ENCODE peak calls at places on chromosomes 4 and X, in ten cellular contexts. Z is activated CD8-positive, alpha-beta T cell treated with anti-CD3 and anti-CD28 coated beads for 36 hours; B is brain microvascular endothelial cell; P is astrocyte; G is Calu3; L is heart left ventricle; A is endothelial cell; W is GM12865; K is epithelial cell of esophagus; E is left lung. C is an unnamed sample.

GRCh38 chr4:25838526-25838925 is 24.3 kb downstream of the SEL1L3 start:
- DNase-seq in G (no peak), K (no peak), Z (no peak), L (no peak), A (no peak), B (no peak), P (no peak), W (no peak), E (no peak), C (no peak)

GRCh38 chrX:40154229-40154852 is 56.6 kb upstream of the BCOR start:
- DNase-seq in Z (no peak), G (no peak), E (no peak), A (peak), B (no peak), W (no peak), P (no peak), K (no peak), L (peak), C (no peak)

GRCh38 chr4:54542119-54542438 is 115.7 kb upstream of the KIT start:
- DNase-seq in L (no peak), B (peak), Z (no peak), P (no peak), G (no peak), A (no peak), K (no peak), W (no peak), E (no peak), C (no peak)

GRCh38 chrX:30905325-30905724 is 16.3 kb upstream of the TAB3 start:
- DNase-seq in P (no peak), A (no peak), W (no peak), E (no peak), Z (no peak), L (no peak), B (no peak), G (no peak), K (no peak), C (no peak)

GRCh38 chr4:157992038-157992706 is 180.7 kb downstream of the GASK1B start:
- DNase-seq in W (peak), K (peak), L (no peak), P (peak), A (peak), E (no peak), G (peak), Z (peak), B (peak), C (peak)

GRCh38 chr4:123767801-123768200 is 371.2 kb downstream of the SPRY1 start:
- DNase-seq in L (no peak), Z (no peak), W (no peak), K (no peak), E (no peak), B (no peak), A (no peak), G (no peak), P (no peak), C (no peak)

GRCh38 chrX:135287266-135287823 is 21.9 kb upstream of the ETDC start:
- DNase-seq in L (no peak), Z (no peak), W (no peak), B (no peak), K (no peak), A (no peak), G (no peak), P (no peak), E (no peak), C (no peak)

GRCh38 chrX:43508694-43509093 is 147.4 kb upstream of the MAOA start:
- DNase-seq in K (no peak), P (no peak), A (no peak), Z (no peak), E (no peak), L (no peak), G (no peak), W (no peak), B (no peak), C (no peak)

GRCh38 chrX:7950865-7951264 is 23.7 kb upstream of the PNPLA4 start:
- DNase-seq in K (no peak), E (no peak), L (no peak), A (no peak), B (no peak), P (no peak), Z (no peak), G (no peak), W (peak), C (peak)

GRCh38 chr4:25370242-25370641 is 6.8 kb upstream of the ANAPC4 start:
- DNase-seq in W (no peak), A (no peak), K (no peak), G (no peak), L (no peak), Z (no peak), B (no peak), P (no peak), E (no peak), C (no peak)

GRCh38 chrX:22165732-22166457 is 106.8 kb upstream of the CBLL2 start:
- DNase-seq in L (no peak), Z (no peak), G (no peak), P (peak), W (no peak), A (no peak), K (peak), B (peak), E (no peak), C (no peak)

GRCh38 chrX:131084145-131084544 is 26.0 kb downstream of the ARHGAP36 start:
- DNase-seq in E (no peak), K (no peak), W (no peak), B (no peak), Z (no peak), P (no peak), G (no peak), A (no peak), L (no peak), C (no peak)

GRCh38 chrX:20965270-20966044 is 408.8 kb upstream of the CNKSR2 start:
- DNase-seq in P (no peak), K (no peak), Z (no peak), E (no peak), L (no peak), W (no peak), G (peak), B (no peak), A (no peak), C (no peak)

GRCh38 chr4:113052379-113052951 is 3.0 kb downstream of the ANK2 start:
- DNase-seq in E (no peak), W (peak), K (peak), G (no peak), P (peak), A (no peak), L (no peak), B (peak), Z (peak), C (peak)

GRCh38 chr4:1012031-1012739 is 759 bp downstream of the FGFRL1 start:
- DNase-seq in W (no peak), B (no peak), K (peak), G (peak), P (peak), A (no peak), Z (peak), L (no peak), E (no peak), C (no peak)

GRCh38 chr4:40199179-40199670 is 2.4 kb downstream of the RHOH start:
- DNase-seq in G (no peak), A (no peak), Z (peak), P (no peak), K (no peak), L (no peak), W (peak), E (no peak), B (no peak), C (no peak)

GRCh38 chrX:150148749-150149672 is 210.7 kb upstream of the EOLA2 start:
- DNase-seq in A (no peak), B (no peak), E (no peak), P (peak), G (no peak), W (no peak), L (no peak), K (no peak), Z (no peak), C (no peak)

GRCh38 chr4:16889945-16890344 is 8.5 kb downstream of the LDB2 start:
- DNase-seq in Z (no peak), W (no peak), L (no peak), B (no peak), K (no peak), P (no peak), G (no peak), E (no peak), A (no peak), C (no peak)

GRCh38 chr4:71553605-71554004 is 214.8 kb downstream of the SLC4A4 start:
- DNase-seq in B (peak), A (no peak), Z (no peak), K (peak), E (no peak), G (peak), P (no peak), W (peak), L (no peak), C (no peak)
- TF ChIP-seq CTCF in B (peak), A (peak), Z (peak), K (peak), E (peak), G (peak), P (peak), W (peak), L (peak), C (peak)

DNA sequence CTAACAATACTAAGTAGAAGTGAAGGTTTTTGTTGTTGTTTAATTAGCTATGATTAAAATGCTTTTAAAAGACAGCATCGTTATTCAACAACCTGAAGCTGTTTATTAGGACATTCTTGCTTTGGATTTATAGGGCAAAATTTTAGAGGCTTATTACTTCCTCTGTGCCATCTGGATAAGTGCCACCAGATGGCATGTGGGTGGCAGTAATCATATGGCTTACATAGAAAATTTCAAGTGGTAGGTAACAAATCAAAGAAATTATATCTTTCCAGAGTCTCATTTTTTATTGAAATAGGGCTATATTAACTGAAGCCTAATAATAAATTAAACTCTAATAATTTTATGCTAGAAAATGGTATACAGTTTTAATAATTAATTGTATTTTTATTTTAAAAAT is 83.3 kb upstream of the HTR2C start:
- DNase-seq in W (no peak), P (no peak), B (no peak), K (no peak), G (no peak), A (no peak), L (no peak), Z (no peak), E (no peak), C (no peak)
- TF ChIP-seq CTCF in W (no peak), P (no peak), B (no peak), K (peak), G (no peak), A (no peak), L (no peak), Z (no peak), E (no peak), C (no peak)

GRCh38 chr4:73970945-73971344 is 10.9 kb downstream of the PF4 start:
- DNase-seq in Z (no peak), A (no peak), B (no peak), L (no peak), W (no peak), P (no peak), K (no peak), E (no peak), G (no peak), C (no peak)

GRCh38 chr4:73974352-73974751 is 7.5 kb downstream of the PF4 start:
- DNase-seq in G (no peak), B (no peak), P (no peak), A (no peak), K (no peak), Z (no peak), E (no peak), W (no peak), L (no peak), C (no peak)

GRCh38 chr4:73964862-73965611 is 16.8 kb downstream of the PF4 start:
- DNase-seq in G (peak), B (no peak), Z (no peak), W (peak), A (peak), E (no peak), P (no peak), L (no peak), K (peak), C (no peak)

GRCh38 chr4:73967891-73968290 is 13.9 kb downstream of the PF4 start:
- DNase-seq in W (no peak), A (no peak), B (no peak), L (no peak), G (no peak), E (no peak), Z (no peak), K (no peak), P (no peak), C (no peak)

GRCh38 chr4:73970011-73970410 is 11.8 kb downstream of the PF4 start:
- DNase-seq in G (no peak), K (no peak), P (no peak), B (no peak), Z (no peak), A (no peak), L (no peak), W (no peak), E (no peak), C (no peak)
- TF ChIP-seq CTCF in G (no peak), K (no peak), P (no peak), B (no peak), Z (no peak), A (no peak), L (no peak), W (no peak), E (no peak), C (no peak)

GRCh38 chr4:78268607-78269006 is 211.5 kb downstream of the FRAS1 start:
- DNase-seq in B (no peak), P (no peak), E (no peak), G (no peak), W (no peak), K (no peak), L (no peak), A (no peak), Z (no peak), C (no peak)
- TF ChIP-seq CTCF in B (no peak), P (no peak), E (no peak), G (no peak), W (no peak), K (no peak), L (no peak), A (no peak), Z (no peak), C (no peak)

C was measured in GM13976.